ENCODE peak calls at places on chromosomes 13 and 19, in six cellular contexts. K, H, T, V, J and R are unnamed samples.

GRCh38 chr13:94479559-94480095 is at the start of gene DCT:
- DNase-seq in V (no peak), J (no peak), H (no peak), T (no peak), K (no peak), R (no peak)

GRCh38 chr13:101985321-101985720 is 416.5 kb downstream of the FGF14 start:
- DNase-seq in T (no peak), H (no peak), J (no peak), K (no peak), V (peak), R (no peak)

GRCh38 chr13:35478384-35479222 is 2.1 kb upstream of the MAB21L1 start:
- DNase-seq in T (no peak), H (peak), V (no peak), K (peak), J (no peak), R (no peak)

GRCh38 chr19:7722231-7722651 is 9.7 kb downstream of the CLEC4G start:
- DNase-seq in J (no peak), T (no peak), K (no peak), H (no peak), V (no peak), R (no peak)

GRCh38 chr19:33302974-33303790 is 848 bp upstream of the CEBPA start:
- DNase-seq in H (no peak), K (peak), J (peak), V (peak), T (peak), R (no peak)

GRCh38 chr19:10667867-10668266 is 13.7 kb downstream of the ILF3 start:
- DNase-seq in K (no peak), H (no peak), J (no peak), T (no peak), V (no peak), R (peak)

GRCh38 chr13:61110804-61111203 is 304.8 kb downstream of the PCDH20 start:
- DNase-seq in J (no peak), V (no peak), T (no peak), H (no peak), K (no peak), R (no peak)

GRCh38 chr13:39035799-39036198 is 2.1 kb downstream of the PROSER1 start:
- DNase-seq in H (no peak), J (no peak), K (no peak), T (no peak), V (no peak), R (no peak)

GRCh38 chr13:37700887-37701286 is 102.3 kb upstream of the POSTN start:
- DNase-seq in T (no peak), H (no peak), J (no peak), K (no peak), V (no peak), R (no peak)

GRCh38 chr19:3175761-3176714 is 2.5 kb upstream of the S1PR4 start:
- DNase-seq in J (peak), H (no peak), V (peak), K (no peak), T (no peak), R (no peak)

GRCh38 chr13:80006940-80007339 is 334.0 kb downstream of the SPRY2 start:
- DNase-seq in T (no peak), K (no peak), V (no peak), H (no peak), J (no peak), R (no peak)

GRCh38 chr13:40193290-40194203 is 472.9 kb downstream of the FOXO1 start:
- DNase-seq in V (peak), T (no peak), K (no peak), J (no peak), H (no peak), R (no peak)

GRCh38 chr19:7400815-7401214 is 52.1 kb downstream of the ARHGEF18 start:
- DNase-seq in V (no peak), H (no peak), T (no peak), J (no peak), K (no peak), R (no peak)

GRCh38 chr19:49042177-49042576 is 1.5 kb upstream of the CGB5 start:
- DNase-seq in J (peak), K (no peak), V (peak), T (no peak), H (no peak), R (no peak)

GRCh38 chr13:51638497-51638871 is 54.2 kb downstream of the WDFY2 start:
- DNase-seq in J (no peak), H (no peak), V (peak), T (no peak), K (no peak), R (no peak)

GRCh38 chr19:48975947-48976847 is 11.1 kb downstream of the FTL start:
- DNase-seq in K (no peak), H (peak), V (no peak), T (peak), J (no peak), R (no peak)

GRCh38 chr13:34591801-34592454 is 350.1 kb upstream of the NBEA start:
- DNase-seq in T (no peak), K (no peak), H (no peak), V (peak), J (no peak), R (no peak)

DNA sequence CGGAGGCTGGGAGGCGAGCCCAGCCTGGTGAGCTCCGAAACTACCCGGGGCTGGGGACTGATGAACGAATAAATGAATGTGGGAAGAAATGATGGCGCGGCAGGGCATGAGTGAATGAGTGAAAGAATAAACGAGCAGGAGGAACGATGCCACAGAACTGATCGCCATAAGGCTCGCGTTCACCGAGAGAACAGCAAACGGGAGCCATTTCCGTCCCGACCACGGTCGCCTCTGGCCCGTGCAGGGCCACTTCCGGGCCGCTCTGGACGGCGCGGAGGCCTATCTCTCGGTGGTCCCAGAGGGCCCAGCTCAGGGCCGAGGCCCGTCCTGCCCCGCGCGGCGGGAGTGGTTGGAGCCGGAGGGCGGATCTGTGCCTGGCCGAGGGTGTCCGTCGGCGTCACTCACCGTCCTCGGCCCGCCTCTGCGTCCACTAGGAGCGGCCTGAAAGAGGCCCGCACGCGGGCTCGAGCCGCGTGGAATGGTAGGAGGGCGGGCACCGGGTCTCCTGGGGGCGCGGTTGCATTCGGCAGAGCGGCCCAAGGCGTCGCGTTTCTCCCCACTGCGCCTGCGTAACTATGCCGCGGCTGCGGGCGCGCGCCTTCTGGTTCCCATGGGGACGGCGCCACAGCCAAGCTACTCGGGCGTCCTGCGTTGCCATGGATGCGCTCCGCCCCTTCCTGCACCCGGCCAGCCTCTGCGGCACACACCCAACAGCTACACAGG is at the start of gene ZNF497:
- DNase-seq in H (peak), J (peak), V (peak), T (peak), K (peak), R (peak)
- H2AFZ ChIP-seq in H (peak), J (peak), V (peak), T (peak), K (no peak), R (peak)

GRCh38 chr19:51704601-51705000 is 11.5 kb downstream of the SPACA6 start:
- DNase-seq in K (no peak), H (no peak), J (no peak), T (no peak), V (no peak), R (no peak)
- H2AFZ ChIP-seq in K (no peak), H (no peak), J (no peak), T (peak), V (no peak), R (no peak)

DNA sequence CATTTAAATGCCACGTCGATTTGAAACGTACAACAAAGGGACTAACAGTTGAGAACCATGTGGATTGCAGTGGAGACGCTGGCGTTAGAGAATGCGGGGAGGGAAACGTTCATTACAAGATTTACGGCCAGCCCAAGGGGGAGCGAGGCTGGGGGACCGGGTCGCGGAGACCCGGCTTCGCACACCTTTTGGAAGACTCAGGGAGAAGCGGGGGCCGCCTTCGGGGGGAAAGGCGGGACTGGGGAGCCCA is 20.8 kb upstream of the OR10H1 start:
- DNase-seq in K (no peak), J (no peak), T (peak), H (no peak), V (peak), R (no peak)
- H2AFZ ChIP-seq in K (no peak), J (no peak), T (peak), H (peak), V (peak), R (peak)

DNA sequence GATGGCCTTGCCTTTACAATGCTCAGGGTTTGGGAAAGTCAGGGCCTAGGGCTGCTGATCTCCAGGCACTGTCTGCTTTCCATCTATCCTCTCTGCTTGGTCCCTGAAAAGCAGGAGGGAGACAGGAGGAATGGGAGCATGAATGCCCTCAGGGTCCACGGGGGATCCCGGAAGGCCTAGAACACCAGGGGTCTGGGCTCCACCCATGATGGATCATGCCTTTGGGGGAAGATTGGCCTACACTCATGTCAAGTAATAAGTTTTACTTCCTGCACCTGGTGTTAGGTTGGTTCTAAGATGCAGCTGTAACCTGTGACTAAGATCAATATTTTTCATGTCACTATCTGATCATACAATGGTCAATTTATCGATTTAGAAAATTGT is 118.3 kb upstream of the GJB6 start:
- DNase-seq in J (no peak), V (no peak), H (no peak), K (no peak), T (no peak), R (no peak)
- H2AFZ ChIP-seq in J (no peak), V (no peak), H (no peak), K (no peak), T (no peak), R (no peak)

DNA sequence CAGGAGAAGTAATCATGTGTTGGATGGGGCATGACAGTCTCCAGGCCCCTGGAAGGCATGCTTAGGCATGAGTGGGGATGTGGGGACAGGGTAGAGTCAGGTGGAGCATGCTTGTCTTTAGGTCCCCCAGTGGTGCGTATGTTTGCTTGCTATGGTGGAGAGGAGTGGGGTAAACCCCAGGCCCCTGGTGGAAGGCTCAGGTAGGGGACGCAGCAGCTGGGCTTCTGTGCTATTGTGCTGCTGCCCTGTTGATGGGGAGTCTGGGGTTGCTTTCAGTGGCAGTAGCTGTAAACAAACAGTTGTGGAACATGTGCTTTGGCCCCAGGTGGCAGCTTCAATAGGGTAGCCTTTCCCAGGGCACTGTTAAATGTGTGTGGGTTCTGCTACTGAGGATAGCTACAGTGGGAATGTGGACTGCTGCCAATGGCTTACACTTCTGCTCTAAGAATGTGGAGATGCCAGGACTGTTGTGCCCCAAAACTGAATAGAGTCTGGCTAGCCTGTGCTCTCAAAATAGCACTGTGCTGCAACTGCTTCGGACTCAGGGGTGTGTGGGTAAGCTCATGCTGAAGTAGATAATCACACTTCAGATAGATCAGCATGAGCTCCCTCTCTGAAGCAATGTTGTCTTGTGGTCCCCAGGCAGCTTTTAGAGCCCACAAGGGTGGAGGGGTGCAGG is 1257.3 kb downstream of the DIAPH3 start:
- DNase-seq in T (no peak), J (no peak), K (peak), V (peak), H (no peak), R (no peak)
- H2AFZ ChIP-seq in T (no peak), J (no peak), K (no peak), V (no peak), H (no peak), R (no peak)

DNA sequence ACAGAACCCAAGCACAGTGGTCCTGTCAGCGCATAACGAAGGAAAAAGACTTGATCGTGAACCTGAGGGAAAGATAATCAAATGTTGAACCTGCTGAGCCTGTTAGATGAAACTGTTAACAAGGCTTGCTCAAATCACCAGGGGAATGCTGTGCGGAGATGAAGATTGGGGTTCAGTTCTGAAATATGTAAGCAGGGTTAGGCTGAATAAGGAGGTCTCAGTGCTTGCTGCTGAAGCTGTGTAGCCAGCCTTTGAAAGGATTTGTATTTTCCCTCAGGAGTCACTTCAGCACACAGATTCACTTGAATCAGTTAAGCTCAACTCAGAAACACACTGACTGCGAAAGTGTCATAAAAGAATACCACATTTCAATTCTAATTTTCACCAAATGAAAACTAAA is 793.5 kb downstream of the OLFM4 start:
- DNase-seq in T (no peak), J (no peak), V (no peak), H (no peak), K (no peak), R (no peak)
- H2AFZ ChIP-seq in T (no peak), J (no peak), V (no peak), H (no peak), K (no peak), R (no peak)

GRCh38 chr13:100600915-100601314 is 12.3 kb upstream of the GGACT start:
- DNase-seq in V (no peak), J (no peak), K (no peak), H (no peak), T (no peak), R (no peak)

GRCh38 chr13:100600461-100600860 is 11.9 kb upstream of the GGACT start:
- DNase-seq in V (no peak), H (no peak), J (no peak), T (no peak), K (no peak), R (no peak)

GRCh38 chr13:100602472-100603142 is 14.0 kb upstream of the GGACT start:
- DNase-seq in H (no peak), J (no peak), V (peak), T (no peak), K (no peak), R (no peak)

GRCh38 chr13:100604909-100605308 is 16.3 kb upstream of the GGACT start:
- DNase-seq in J (no peak), T (no peak), K (no peak), H (no peak), V (no peak), R (no peak)

GRCh38 chr13:100601716-100602115 is 13.1 kb upstream of the GGACT start:
- DNase-seq in J (no peak), H (no peak), V (no peak), T (no peak), K (no peak), R (no peak)
- H2AFZ ChIP-seq in J (no peak), H (no peak), V (no peak), T (no peak), K (no peak), R (no peak)

DNA sequence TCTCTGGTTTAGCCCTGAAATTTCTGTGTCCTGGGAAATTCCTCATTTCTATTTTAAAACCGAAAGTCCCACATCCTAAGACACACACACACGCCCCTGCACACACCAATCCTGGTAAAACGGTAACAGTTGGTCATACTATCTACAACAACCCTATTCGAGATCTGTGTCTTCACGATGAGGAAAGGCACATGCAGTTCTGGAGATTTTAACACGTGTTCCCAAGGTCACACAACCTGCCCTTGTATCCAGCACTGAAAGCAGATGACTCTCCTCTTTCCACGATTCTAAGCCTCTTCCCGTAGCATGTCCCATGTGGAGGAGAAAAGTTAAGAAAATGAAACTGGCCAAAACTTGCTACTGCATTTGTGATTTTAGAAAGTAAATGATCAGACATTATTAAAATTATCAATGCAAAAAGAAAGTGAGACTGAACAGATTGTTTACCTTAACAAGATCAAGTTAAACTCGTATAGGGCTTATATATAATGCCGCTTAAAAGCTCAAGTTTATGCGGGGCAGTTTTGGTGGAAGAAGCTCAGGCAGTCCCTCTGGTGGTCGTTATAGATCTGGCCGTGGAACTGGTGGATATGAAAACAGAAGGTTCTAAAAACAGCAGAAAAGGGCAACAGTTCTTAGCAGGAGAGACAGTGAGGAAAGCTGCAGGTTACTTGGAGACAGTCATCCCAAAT is 32.7 kb downstream of the VSTM1 start:
- DNase-seq in H (peak), K (no peak), V (no peak), T (peak), J (no peak), R (peak)
- H2AFZ ChIP-seq in H (no peak), K (no peak), V (no peak), T (no peak), J (no peak), R (peak)